ENCODE peak calls at places on chromosomes 6 and 20, in four cellular contexts. O, R, N and M are unnamed samples.

GRCh38 chr6:112241820-112242443 is 12.4 kb downstream of the LAMA4 start:
- DNase-seq in R (no peak), N (no peak), O (no peak), M (no peak)

GRCh38 chr6:6654599-6655575 is 66.4 kb downstream of the LY86 start:
- DNase-seq in R (no peak), N (no peak), O (no peak), M (no peak)

GRCh38 chr6:121668259-121668658 is 232.8 kb downstream of the GJA1 start:
- DNase-seq in N (no peak), R (no peak), O (no peak), M (no peak)

GRCh38 chr6:21597706-21598273 is 4.2 kb downstream of the SOX4 start:
- DNase-seq in R (peak), O (no peak), N (no peak), M (peak)

GRCh38 chr6:35068206-35068605 is 72.9 kb downstream of the TCP11 start:
- DNase-seq in O (no peak), R (no peak), N (no peak), M (no peak)

GRCh38 chr6:40802481-40802880 is 215.3 kb upstream of the LRFN2 start:
- DNase-seq in O (no peak), N (no peak), R (no peak), M (no peak)

GRCh38 chr6:40358473-40359460 is 228.4 kb downstream of the LRFN2 start:
- DNase-seq in O (no peak), N (no peak), R (no peak), M (no peak)

GRCh38 chr6:7129784-7130569 is 22.2 kb downstream of the RREB1 start:
- DNase-seq in R (no peak), N (no peak), O (no peak), M (peak)

GRCh38 chr6:73665686-73666319 is 12.0 kb upstream of the SLC17A5 start:
- DNase-seq in N (peak), R (peak), O (no peak), M (no peak)

GRCh38 chr6:152110878-152111820 is 303.7 kb downstream of the ESR1 start:
- DNase-seq in R (no peak), O (no peak), N (peak), M (peak)

GRCh38 chr6:161649841-161650240 is 376.0 kb upstream of the AGPAT4 start:
- DNase-seq in N (no peak), O (no peak), R (no peak), M (no peak)

GRCh38 chr20:13251556-13251955 is 30.5 kb downstream of the ISM1 start:
- DNase-seq in R (no peak), O (no peak), N (no peak), M (no peak)

GRCh38 chr6:96246563-96246962 is 230.8 kb downstream of the FUT9 start:
- DNase-seq in O (no peak), N (no peak), R (no peak), M (no peak)

GRCh38 chr20:60206259-60206658 is 248.0 kb downstream of the CDH26 start:
- DNase-seq in O (no peak), R (no peak), N (no peak), M (no peak)

GRCh38 chr6:33317418-33317667 is 201 bp downstream of the ZBTB22 start:
- DNase-seq in O (peak), N (no peak), R (no peak), M (no peak)

GRCh38 chr6:25956231-25956630 is 6.4 kb upstream of the TRIM38 start:
- DNase-seq in N (no peak), O (no peak), R (no peak), M (no peak)

GRCh38 chr20:51423810-51424209 is 118.7 kb downstream of the NFATC2 start:
- DNase-seq in N (peak), O (no peak), R (no peak), M (peak)

GRCh38 chr6:167736486-167737204 is 90.1 kb upstream of the AFDN start:
- DNase-seq in R (no peak), N (no peak), O (no peak), M (no peak)

GRCh38 chr6:17096076-17096475 is 5.8 kb upstream of the STMND1 start:
- DNase-seq in N (no peak), O (no peak), R (no peak), M (no peak)

GRCh38 chr6:34459899-34460593 is 5.8 kb upstream of the PACSIN1 start:
- DNase-seq in O (no peak), R (peak), N (no peak), M (peak)

GRCh38 chr20:38363004-38363747 is 16.9 kb downstream of the LBP start:
- DNase-seq in N (no peak), O (no peak), R (no peak), M (no peak)

GRCh38 chr20:2780948-2781347 is 19.5 kb downstream of the CPXM1 start:
- DNase-seq in O (no peak), R (no peak), N (no peak), M (no peak)

GRCh38 chr6:139977887-139978332 is 603.5 kb upstream of the CITED2 start:
- DNase-seq in R (no peak), O (no peak), N (peak), M (peak)

GRCh38 chr6:101711518-101711917 is 318.0 kb downstream of the GRIK2 start:
- DNase-seq in O (no peak), R (peak), N (no peak), M (no peak)

GRCh38 chr20:59547596-59547995 is 56.7 kb upstream of the PHACTR3 start:
- DNase-seq in O (no peak), N (no peak), R (no peak), M (no peak)

GRCh38 chr20:36462440-36463211 is 78.7 kb upstream of the MYL9 start:
- DNase-seq in R (peak), O (no peak), N (no peak), M (peak)

GRCh38 chr6:99512033-99512432 is 3.2 kb downstream of the USP45 start:
- DNase-seq in N (no peak), R (no peak), O (no peak), M (peak)

GRCh38 chr20:53941680-53942079 is 128.7 kb downstream of the BCAS1 start:
- DNase-seq in N (no peak), R (no peak), O (no peak), M (no peak)

GRCh38 chr20:53940883-53941546 is 129.4 kb downstream of the BCAS1 start:
- DNase-seq in R (peak), N (no peak), O (no peak), M (peak)

GRCh38 chr20:53939554-53940355 is 130.6 kb downstream of the BCAS1 start:
- DNase-seq in N (peak), R (peak), O (peak), M (peak)

GRCh38 chr20:53938739-53939138 is 131.7 kb downstream of the BCAS1 start:
- DNase-seq in O (no peak), R (no peak), N (no peak), M (no peak)

GRCh38 chr20:53940356-53940694 is 130.1 kb downstream of the BCAS1 start:
- DNase-seq in R (no peak), N (no peak), O (no peak), M (no peak)
- H3K4me3 ChIP-seq in R (peak), N (no peak), O (no peak), M (no peak)

DNA sequence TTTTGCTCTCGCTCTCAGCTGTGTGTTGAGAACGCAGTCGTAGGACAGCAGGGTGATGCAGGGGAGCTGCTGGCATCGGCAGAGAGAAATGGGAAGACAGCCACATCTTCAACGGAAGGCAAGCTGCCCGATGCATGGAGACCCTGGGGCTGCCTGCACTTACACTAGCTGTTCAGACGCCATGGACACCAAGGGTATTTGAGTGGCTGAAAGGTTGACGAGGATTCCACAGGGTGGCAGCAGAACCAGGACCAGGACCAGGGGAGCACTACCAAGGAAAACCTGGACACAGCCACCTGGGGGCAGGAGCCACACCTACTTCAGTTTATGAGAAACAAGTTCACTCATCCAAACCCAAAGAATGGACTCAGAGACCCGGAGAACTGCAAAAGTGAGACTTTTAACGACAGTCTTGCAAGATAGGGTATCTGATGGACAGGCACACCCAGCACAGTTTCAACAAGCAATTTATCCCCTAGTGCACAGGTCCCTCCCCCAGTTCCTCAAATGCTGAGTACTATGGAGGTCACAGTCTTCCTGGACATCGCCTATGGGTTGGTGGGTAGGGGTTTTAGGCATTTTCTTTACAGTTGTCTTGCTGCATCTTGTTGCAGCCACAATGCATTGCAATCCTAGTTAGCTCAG is 56.3 kb upstream of the ENTPD6 start:
- DNase-seq in R (peak), N (no peak), O (no peak), M (no peak)
- TF ChIP-seq CTCF in R (no peak), N (no peak), O (peak), M (no peak)

DNA sequence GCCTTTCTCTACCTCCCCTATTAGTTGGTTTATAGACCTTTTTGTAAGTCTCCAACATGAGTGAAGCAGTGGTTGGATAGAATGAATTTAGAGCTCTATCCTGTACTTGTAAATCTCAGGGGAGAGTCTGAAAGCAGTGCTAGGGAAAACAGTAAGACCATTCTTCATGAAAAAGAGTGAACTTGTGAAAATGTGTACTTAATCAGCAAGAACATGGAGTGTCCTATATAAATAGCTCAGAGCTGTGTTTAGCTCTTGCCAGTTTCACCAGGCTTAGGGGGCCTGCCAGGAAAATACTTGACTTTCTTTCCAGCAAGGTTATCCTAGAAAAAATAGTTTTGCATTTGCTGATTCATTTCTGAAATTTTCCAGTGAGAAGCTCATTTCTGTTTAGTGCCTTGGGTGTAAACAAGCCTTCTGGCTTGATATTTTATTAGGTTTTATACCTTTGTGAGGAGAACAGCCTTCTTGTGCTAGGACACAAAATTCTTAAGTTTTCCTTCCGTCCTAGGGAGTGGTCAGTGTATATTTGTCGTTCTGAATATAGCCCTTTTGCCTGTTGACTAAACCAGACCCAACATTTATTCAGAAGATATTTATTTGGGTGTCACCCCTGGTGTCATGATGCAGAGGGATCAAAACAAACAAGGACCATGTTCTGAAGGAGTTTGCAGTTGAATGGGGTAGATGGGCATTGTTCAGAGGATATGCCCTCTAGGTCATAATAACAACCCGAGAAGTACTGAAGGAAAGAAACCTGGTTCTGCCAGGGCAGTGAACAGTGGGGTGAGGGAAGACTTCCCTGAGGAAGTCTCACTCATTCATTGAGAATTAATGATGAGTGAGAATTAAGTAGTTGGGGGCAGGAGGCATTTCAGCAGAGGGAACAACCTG is 7.6 kb downstream of the ARFGEF2 start:
- DNase-seq in R (no peak), O (no peak), N (no peak), M (no peak)
- H3K4me3 ChIP-seq in R (no peak), O (no peak), N (no peak), M (no peak)

DNA sequence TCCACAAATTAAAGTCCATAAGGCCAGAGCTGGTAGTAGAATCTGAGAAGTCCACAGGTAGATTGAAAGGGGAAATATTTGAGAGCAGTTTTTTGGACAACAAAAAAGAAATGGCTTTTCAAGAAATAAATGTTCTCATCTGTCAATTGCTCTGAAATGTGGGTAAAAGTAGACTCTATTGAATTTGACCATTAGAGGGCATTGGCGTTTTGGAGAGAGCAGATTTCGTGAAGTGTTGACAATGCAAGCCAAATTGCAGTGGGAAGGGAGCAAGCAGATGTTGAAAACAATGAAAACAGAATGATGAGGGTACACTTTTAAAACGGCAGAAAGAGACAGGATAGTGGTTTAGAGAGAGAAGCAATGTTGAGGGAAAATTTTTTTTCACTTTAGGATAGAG is 149.1 kb upstream of the FAM83B start:
- DNase-seq in O (no peak), R (peak), N (no peak), M (peak)
- TF ChIP-seq CTCF in O (peak), R (no peak), N (no peak), M (peak)